ENCODE peak calls at places on chromosomes 4 and X, in eight cellular contexts. K, L, X, F, O, S, D and V are unnamed samples.

GRCh38 chr4:11700751-11701226 is 272.1 kb upstream of the HS3ST1 start:
- DNase-seq in K (no peak), L (no peak), F (no peak), O (no peak), S (peak), X (peak), D (peak), V (no peak)

GRCh38 chr4:17619416-17620105 is 5.1 kb downstream of the MED28 start:
- DNase-seq in K (no peak), S (peak), D (no peak), X (peak), O (no peak), L (no peak), F (peak), V (peak)

GRCh38 chr4:52014903-52015302 is 5.3 kb downstream of the LRRC66 start:
- DNase-seq in S (no peak), O (no peak), X (no peak), D (no peak), L (no peak), F (no peak), K (no peak), V (no peak)

GRCh38 chrX:134998246-134998645 is 7.5 kb downstream of the SMIM10 start:
- DNase-seq in L (no peak), K (no peak), O (no peak), S (no peak), X (no peak), D (no peak), F (no peak), V (no peak)

GRCh38 chr4:95728145-95728544 is 111.7 kb upstream of the PDHA2 start:
- DNase-seq in L (no peak), K (no peak), F (no peak), X (no peak), O (no peak), S (no peak), D (peak), V (no peak)

GRCh38 chr4:8188743-8189550 is 10.1 kb upstream of the SH3TC1 start:
- DNase-seq in F (peak), L (no peak), X (no peak), D (no peak), K (no peak), S (no peak), O (peak), V (peak)

GRCh38 chr4:114271031-114271430 is 291.6 kb upstream of the ARSJ start:
- DNase-seq in X (no peak), D (no peak), S (no peak), O (no peak), K (no peak), F (no peak), L (no peak), V (no peak)

GRCh38 chr4:164753873-164754488 is at the start of gene SMIM31:
- DNase-seq in X (no peak), L (no peak), D (no peak), K (no peak), O (no peak), F (no peak), S (no peak), V (no peak)

GRCh38 chrX:154749856-154750255 is 1.0 kb downstream of the GAB3 start:
- DNase-seq in X (no peak), L (no peak), K (no peak), D (no peak), F (no peak), O (no peak), S (no peak), V (no peak)

GRCh38 chr4:74109116-74109791 is 10.3 kb upstream of the CXCL2 start:
- DNase-seq in F (peak), L (peak), S (peak), O (no peak), D (peak), X (peak), K (no peak), V (peak)

GRCh38 chr4:129145222-129145730 is 49.3 kb downstream of the C4orf33 start:
- DNase-seq in S (no peak), X (no peak), D (no peak), K (no peak), L (no peak), O (no peak), F (no peak), V (no peak)

GRCh38 chr4:129143359-129143758 is 47.4 kb downstream of the C4orf33 start:
- DNase-seq in K (no peak), O (no peak), D (no peak), F (no peak), L (no peak), X (no peak), S (no peak), V (no peak)

GRCh38 chr4:129148892-129149291 is 52.9 kb downstream of the C4orf33 start:
- DNase-seq in K (no peak), D (no peak), X (no peak), F (no peak), L (no peak), S (no peak), O (no peak), V (no peak)

GRCh38 chr4:129144755-129145206 is 48.8 kb downstream of the C4orf33 start:
- DNase-seq in L (no peak), K (no peak), O (no peak), X (no peak), S (no peak), F (no peak), D (no peak), V (no peak)

GRCh38 chr4:129146639-129147038 is 50.7 kb downstream of the C4orf33 start:
- DNase-seq in O (no peak), F (no peak), D (no peak), K (no peak), S (no peak), L (no peak), X (no peak), V (no peak)
- TF ChIP-seq CTCF in O (no peak), F (no peak), D (no peak), K (no peak), S (no peak), L (no peak), X (no peak), V (no peak)

DNA sequence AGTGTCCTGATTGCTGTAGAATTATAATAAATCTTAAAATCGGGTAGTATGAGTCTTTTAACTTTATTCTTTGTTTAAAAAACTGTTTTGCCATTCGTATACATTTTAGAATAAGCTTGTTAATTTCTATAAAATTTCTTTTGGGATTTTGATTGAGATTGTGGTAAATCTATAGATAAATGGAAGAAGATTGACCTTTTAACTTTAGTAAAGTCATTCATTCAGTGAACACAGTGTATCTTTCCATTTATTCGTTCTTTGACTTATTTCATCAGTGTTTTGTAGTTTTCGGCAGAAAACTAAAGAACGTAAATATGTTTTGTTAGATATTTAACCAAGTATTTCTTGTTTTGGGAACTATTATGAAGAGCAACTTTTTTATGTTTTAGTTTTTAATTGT is 38.9 kb downstream of the DRD5 start:
- DNase-seq in S (no peak), K (no peak), O (no peak), D (no peak), X (no peak), L (no peak), F (no peak), V (no peak)
- TF ChIP-seq CTCF in S (no peak), K (no peak), O (no peak), D (no peak), X (no peak), L (no peak), F (no peak), V (no peak)

GRCh38 chr4:86594559-86595425 is 677 bp downstream of the PTPN13 start:
- DNase-seq in X (peak), S (peak), L (peak), O (peak), F (peak), K (no peak), D (peak), V (peak)
- TF ChIP-seq CTCF in X (peak), S (peak), L (peak), O (no peak), F (no peak), K (no peak), D (peak), V (peak)

GRCh38 chrX:53050841-53051240 is 2.3 kb downstream of the GPR173 start:
- DNase-seq in O (no peak), X (no peak), L (no peak), K (no peak), F (no peak), S (no peak), D (peak), V (no peak)

GRCh38 chrX:53048169-53049126 is at the start of gene GPR173:
- DNase-seq in F (no peak), K (no peak), S (peak), L (peak), O (no peak), X (peak), D (peak), V (peak)

GRCh38 chrX:53049127-53049517 is 533 bp downstream of the GPR173 start:
- DNase-seq in F (no peak), K (no peak), X (no peak), S (no peak), D (no peak), O (no peak), L (no peak), V (no peak)

GRCh38 chrX:53045002-53045401 is 3.6 kb upstream of the GPR173 start:
- DNase-seq in X (no peak), F (no peak), O (no peak), D (no peak), S (no peak), K (no peak), L (no peak), V (no peak)

GRCh38 chrX:53047228-53047627 is 1.4 kb upstream of the GPR173 start:
- DNase-seq in X (peak), O (no peak), K (no peak), D (no peak), F (no peak), S (peak), L (no peak), V (no peak)
- TF ChIP-seq CTCF in X (peak), O (no peak), K (no peak), D (peak), F (no peak), S (peak), L (no peak), V (no peak)

GRCh38 chrX:50953832-50954231 is 43.3 kb downstream of the BMP15 start:
- DNase-seq in F (no peak), O (no peak), X (no peak), D (no peak), L (no peak), S (no peak), K (no peak), V (no peak)

GRCh38 chrX:50952406-50952805 is 41.9 kb downstream of the BMP15 start:
- DNase-seq in O (no peak), S (no peak), X (no peak), L (no peak), K (no peak), F (no peak), D (peak), V (no peak)
- TF ChIP-seq CTCF in O (no peak), S (no peak), X (no peak), L (no peak), K (no peak), F (no peak), D (no peak), V (no peak)